ENCODE peak calls at places on chromosome 21, in five cellular contexts. G, H, F, M and D are unnamed samples.

GRCh38 chr21:43731891-43732711 is 13.2 kb downstream of the PDXK start:
- DNase-seq in G (peak), M (no peak), H (no peak), F (no peak), D (no peak)

GRCh38 chr21:18725653-18726052 is 322.1 kb upstream of the TMPRSS15 start:
- DNase-seq in F (no peak), G (no peak), M (no peak), H (no peak), D (no peak)

GRCh38 chr21:33871171-33871570 is 44.4 kb downstream of the ATP5PO start:
- DNase-seq in M (no peak), F (no peak), H (peak), G (no peak), D (no peak)

GRCh38 chr21:37793660-37794059 is 122.6 kb downstream of the KCNJ6 start:
- DNase-seq in M (no peak), F (no peak), H (peak), G (no peak), D (no peak)

GRCh38 chr21:45146301-45146700 is 71.9 kb downstream of the ADARB1 start:
- DNase-seq in H (no peak), F (no peak), M (no peak), G (no peak), D (no peak)

GRCh38 chr21:45034556-45035476 is 39.6 kb upstream of the ADARB1 start:
- DNase-seq in H (no peak), G (no peak), M (no peak), F (no peak), D (no peak)

GRCh38 chr21:21003701-21004100 is 5.5 kb downstream of the NCAM2 start:
- DNase-seq in F (no peak), M (no peak), H (peak), G (no peak), D (no peak)

GRCh38 chr21:45354970-45355369 is 50.0 kb upstream of the COL18A1 start:
- DNase-seq in H (no peak), F (no peak), M (no peak), G (no peak), D (no peak)

GRCh38 chr21:44984792-44985440 is 45.1 kb downstream of the SLX9 start:
- DNase-seq in G (no peak), M (no peak), F (no peak), H (no peak), D (no peak)

GRCh38 chr21:45765375-45765774 is 121.8 kb downstream of the PCBP3 start:
- DNase-seq in H (no peak), G (no peak), M (no peak), F (no peak), D (no peak)

GRCh38 chr21:26806734-26807372 is 38.4 kb downstream of the ADAMTS1 start:
- DNase-seq in H (peak), M (no peak), G (no peak), F (no peak), D (no peak)

GRCh38 chr21:34642211-34643075 is 26.4 kb upstream of the CLIC6 start:
- DNase-seq in G (no peak), M (no peak), H (peak), F (no peak), D (no peak)

GRCh38 chr21:26761174-26761915 is 83.9 kb downstream of the ADAMTS1 start:
- DNase-seq in G (no peak), F (no peak), M (no peak), H (no peak), D (no peak)

GRCh38 chr21:26844258-26845065 is 747 bp downstream of the ADAMTS1 start:
- DNase-seq in G (peak), M (peak), F (peak), H (peak), D (no peak)

GRCh38 chr21:45322231-45322959 is 34.7 kb upstream of the POFUT2 start:
- DNase-seq in G (no peak), F (no peak), H (no peak), M (no peak), D (no peak)

GRCh38 chr21:21213297-21213696 is 215.1 kb downstream of the NCAM2 start:
- DNase-seq in G (no peak), F (no peak), M (no peak), H (peak), D (no peak)

GRCh38 chr21:31182231-31183129 is 144.2 kb upstream of the KRTAP19-8 start:
- DNase-seq in H (no peak), F (peak), M (no peak), G (no peak), D (peak)

GRCh38 chr21:38171723-38172344 is 85.0 kb upstream of the KCNJ15 start:
- DNase-seq in F (no peak), G (no peak), M (peak), H (peak), D (no peak)

GRCh38 chr21:34205811-34206635 is 132.6 kb downstream of the MRPS6 start:
- DNase-seq in M (no peak), G (no peak), F (no peak), H (no peak), D (no peak)

GRCh38 chr21:27035791-27036190 is 68.9 kb upstream of the ADAMTS5 start:
- DNase-seq in G (peak), H (no peak), M (no peak), F (no peak), D (no peak)

GRCh38 chr21:42618713-42619112 is 34.7 kb upstream of the PDE9A start:
- DNase-seq in H (no peak), M (no peak), G (peak), F (no peak), D (no peak)

GRCh38 chr21:18058731-18059398 is 185.8 kb upstream of the CHODL start:
- DNase-seq in G (no peak), M (no peak), H (no peak), F (no peak), D (no peak)

GRCh38 chr21:26185021-26185420 is 14.5 kb upstream of the APP start:
- DNase-seq in F (no peak), H (no peak), G (no peak), M (no peak), D (no peak)

GRCh38 chr21:28439852-28440251 is 552.8 kb downstream of the LTN1 start:
- DNase-seq in H (peak), G (no peak), F (no peak), M (no peak), D (no peak)

GRCh38 chr21:15444118-15444960 is 285.4 kb upstream of the USP25 start:
- DNase-seq in M (no peak), F (no peak), H (no peak), G (no peak), D (no peak)

GRCh38 chr21:46154155-46154954 is 1.0 kb downstream of the FTCD start:
- DNase-seq in F (no peak), H (no peak), G (no peak), M (no peak), D (no peak)

GRCh38 chr21:36419996-36420395 is 34.8 kb downstream of the CHAF1B start:
- DNase-seq in F (peak), G (peak), H (peak), M (peak), D (no peak)

GRCh38 chr21:29697555-29698193 is 242.1 kb downstream of the GRIK1 start:
- DNase-seq in H (peak), G (no peak), F (no peak), M (no peak), D (no peak)

GRCh38 chr21:41169258-41169576 is 1.3 kb downstream of the BACE2 start:
- DNase-seq in M (no peak), G (no peak), F (no peak), H (no peak), D (no peak)

GRCh38 chr21:38993561-38993960 is 187.8 kb downstream of the ETS2 start:
- DNase-seq in H (peak), M (no peak), G (no peak), F (no peak), D (no peak)

GRCh38 chr21:26801524-26801923 is 43.7 kb downstream of the ADAMTS1 start:
- DNase-seq in F (no peak), G (no peak), M (no peak), H (peak), D (no peak)

GRCh38 chr21:32463889-32464300 is 51.4 kb downstream of the EVA1C start:
- DNase-seq in H (peak), G (no peak), M (no peak), F (no peak), D (no peak)